ENCODE peak calls at places on chromosomes 6 and 20, in six cellular contexts. One of them, this sample, is unnamed. For H3K27me3, H3K36me3 and H3K4me1, the result is how much of the 10 kb centered on the place peaks cover.

GRCh38 chr6:3612341-3613041 is 139.0 kb downstream of the PXDC1 start:
- DNase-seq in neural progenitor cell: no peak
- DNase-seq in GM23338: no peak
- DNase-seq in ovary: no peak
- DNase-seq in naive thymus-derived CD4-positive, alpha-beta T cell: no peak
- DNase-seq in trophoblast cell: peak
- DNase-seq in this sample: peak

GRCh38 chr6:156863504-156863903 is 86.3 kb downstream of the ARID1B start:
- DNase-seq in neural progenitor cell: no peak
- DNase-seq in trophoblast cell: no peak
- DNase-seq in GM23338: no peak
- DNase-seq in ovary: no peak
- DNase-seq in naive thymus-derived CD4-positive, alpha-beta T cell: no peak
- DNase-seq in this sample: no peak

GRCh38 chr6:18022398-18023231 is 35.2 kb upstream of the KIF13A start:
- DNase-seq in GM23338: peak
- DNase-seq in trophoblast cell: peak
- DNase-seq in naive thymus-derived CD4-positive, alpha-beta T cell: no peak
- DNase-seq in neural progenitor cell: peak
- DNase-seq in ovary: no peak
- DNase-seq in this sample: peak

GRCh38 chr20:18288748-18289705 is 700 bp downstream of the ZNF133 start:
- DNase-seq in ovary: no peak
- DNase-seq in neural progenitor cell: peak
- DNase-seq in GM23338: peak
- DNase-seq in naive thymus-derived CD4-positive, alpha-beta T cell: no peak
- DNase-seq in trophoblast cell: no peak
- DNase-seq in this sample: no peak

GRCh38 chr6:39339557-39340555 is 17.4 kb upstream of the KCNK16 start:
- DNase-seq in neural progenitor cell: peak
- DNase-seq in trophoblast cell: no peak
- DNase-seq in GM23338: no peak
- DNase-seq in naive thymus-derived CD4-positive, alpha-beta T cell: no peak
- DNase-seq in ovary: no peak
- DNase-seq in this sample: no peak

GRCh38 chr6:3205913-3206312 is 21.5 kb downstream of the TUBB2B start:
- DNase-seq in GM23338: no peak
- DNase-seq in trophoblast cell: peak
- DNase-seq in neural progenitor cell: no peak
- DNase-seq in ovary: no peak
- DNase-seq in naive thymus-derived CD4-positive, alpha-beta T cell: no peak
- DNase-seq in this sample: no peak

GRCh38 chr20:40961686-40962640 is 66.7 kb upstream of the TOP1 start:
- DNase-seq in naive thymus-derived CD4-positive, alpha-beta T cell: no peak
- DNase-seq in neural progenitor cell: no peak
- DNase-seq in ovary: no peak
- DNase-seq in GM23338: no peak
- DNase-seq in trophoblast cell: no peak
- DNase-seq in this sample: no peak

GRCh38 chr6:48826318-48826595 is 636.8 kb downstream of the MMUT start:
- DNase-seq in naive thymus-derived CD4-positive, alpha-beta T cell: no peak
- DNase-seq in trophoblast cell: no peak
- DNase-seq in neural progenitor cell: no peak
- DNase-seq in GM23338: no peak
- DNase-seq in ovary: no peak
- DNase-seq in this sample: no peak

GRCh38 chr6:62298745-62299392 is 12.8 kb upstream of the KHDRBS2 start:
- DNase-seq in naive thymus-derived CD4-positive, alpha-beta T cell: no peak
- DNase-seq in GM23338: no peak
- DNase-seq in neural progenitor cell: no peak
- DNase-seq in trophoblast cell: no peak
- DNase-seq in ovary: no peak
- DNase-seq in this sample: no peak

GRCh38 chr6:52065621-52066020 is 21.8 kb downstream of the PKHD1 start:
- DNase-seq in neural progenitor cell: no peak
- DNase-seq in GM23338: no peak
- DNase-seq in naive thymus-derived CD4-positive, alpha-beta T cell: no peak
- DNase-seq in trophoblast cell: peak
- DNase-seq in ovary: no peak
- DNase-seq in this sample: no peak

GRCh38 chr6:56693246-56693607 is 50.5 kb upstream of the DST start:
- DNase-seq in ovary: peak
- DNase-seq in GM23338: no peak
- DNase-seq in naive thymus-derived CD4-positive, alpha-beta T cell: no peak
- DNase-seq in neural progenitor cell: no peak
- DNase-seq in trophoblast cell: peak
- DNase-seq in this sample: peak

GRCh38 chr6:1864496-1864895 is 254.8 kb downstream of the FOXC1 start:
- DNase-seq in naive thymus-derived CD4-positive, alpha-beta T cell: no peak
- DNase-seq in ovary: no peak
- DNase-seq in trophoblast cell: peak
- DNase-seq in neural progenitor cell: peak
- DNase-seq in GM23338: peak
- DNase-seq in this sample: no peak

GRCh38 chr20:49671429-49671828 is 42.2 kb downstream of the B4GALT5 start:
- DNase-seq in GM23338: no peak
- DNase-seq in trophoblast cell: no peak
- DNase-seq in ovary: no peak
- DNase-seq in neural progenitor cell: no peak
- DNase-seq in naive thymus-derived CD4-positive, alpha-beta T cell: no peak
- DNase-seq in this sample: no peak

GRCh38 chr6:26284537-26285142 is 80.4 kb upstream of the BTN3A2 start:
- DNase-seq in GM23338: peak
- DNase-seq in trophoblast cell: peak
- DNase-seq in naive thymus-derived CD4-positive, alpha-beta T cell: peak
- DNase-seq in neural progenitor cell: peak
- DNase-seq in ovary: peak
- DNase-seq in this sample: peak

GRCh38 chr6:38262041-38262440 is 377.7 kb downstream of the BTBD9 start:
- DNase-seq in neural progenitor cell: no peak
- DNase-seq in GM23338: peak
- DNase-seq in trophoblast cell: no peak
- DNase-seq in ovary: no peak
- DNase-seq in naive thymus-derived CD4-positive, alpha-beta T cell: no peak
- DNase-seq in this sample: peak

GRCh38 chr20:11101243-11101642 is 427.4 kb upstream of the JAG1 start:
- DNase-seq in neural progenitor cell: no peak
- DNase-seq in trophoblast cell: peak
- DNase-seq in GM23338: no peak
- DNase-seq in naive thymus-derived CD4-positive, alpha-beta T cell: no peak
- DNase-seq in ovary: no peak
- DNase-seq in this sample: no peak

GRCh38 chr6:21885532-21886089 is 292.1 kb downstream of the SOX4 start:
- DNase-seq in GM23338: no peak
- DNase-seq in neural progenitor cell: peak
- DNase-seq in naive thymus-derived CD4-positive, alpha-beta T cell: no peak
- DNase-seq in trophoblast cell: peak
- DNase-seq in ovary: peak
- DNase-seq in this sample: no peak

GRCh38 chr6:156864557-156864956 is 87.4 kb downstream of the ARID1B start:
- DNase-seq in trophoblast cell: no peak
- DNase-seq in neural progenitor cell: no peak
- DNase-seq in naive thymus-derived CD4-positive, alpha-beta T cell: no peak
- DNase-seq in GM23338: no peak
- DNase-seq in ovary: no peak
- DNase-seq in this sample: no peak

GRCh38 chr6:142155895-142156757 is 9.1 kb downstream of the VTA1 start:
- DNase-seq in ovary: no peak
- DNase-seq in GM23338: peak
- DNase-seq in naive thymus-derived CD4-positive, alpha-beta T cell: peak
- DNase-seq in neural progenitor cell: peak
- DNase-seq in trophoblast cell: peak
- DNase-seq in this sample: peak

GRCh38 chr6:3851839-3852238 is 2.7 kb downstream of the FAM50B start:
- DNase-seq in neural progenitor cell: no peak
- DNase-seq in ovary: no peak
- DNase-seq in trophoblast cell: no peak
- DNase-seq in GM23338: no peak
- DNase-seq in naive thymus-derived CD4-positive, alpha-beta T cell: no peak
- DNase-seq in this sample: no peak

GRCh38 chr20:47576516-47577033 is 74.9 kb downstream of the NCOA3 start:
- DNase-seq in ovary: peak
- DNase-seq in trophoblast cell: peak
- DNase-seq in naive thymus-derived CD4-positive, alpha-beta T cell: no peak
- DNase-seq in neural progenitor cell: peak
- DNase-seq in GM23338: peak
- DNase-seq in this sample: peak

GRCh38 chr20:42549496-42549895 is 640.2 kb downstream of the PTPRT start:
- DNase-seq in naive thymus-derived CD4-positive, alpha-beta T cell: no peak
- DNase-seq in GM23338: no peak
- DNase-seq in ovary: no peak
- DNase-seq in trophoblast cell: no peak
- DNase-seq in neural progenitor cell: no peak
- DNase-seq in this sample: no peak

GRCh38 chr20:38270869-38271608 is 10.5 kb upstream of the KIAA1755 start:
- DNase-seq in ovary: peak
- DNase-seq in naive thymus-derived CD4-positive, alpha-beta T cell: no peak
- DNase-seq in neural progenitor cell: no peak
- DNase-seq in GM23338: no peak
- DNase-seq in trophoblast cell: peak
- DNase-seq in this sample: no peak

GRCh38 chr20:47351643-47352331 is 4.7 kb downstream of the ZMYND8 start:
- DNase-seq in ovary: no peak
- DNase-seq in neural progenitor cell: peak
- DNase-seq in naive thymus-derived CD4-positive, alpha-beta T cell: no peak
- DNase-seq in GM23338: peak
- DNase-seq in trophoblast cell: peak
- DNase-seq in this sample: no peak

GRCh38 chr6:157774153-157775135 is 48.6 kb upstream of the SNX9 start:
- DNase-seq in GM23338: no peak
- DNase-seq in neural progenitor cell: peak
- DNase-seq in ovary: peak
- DNase-seq in naive thymus-derived CD4-positive, alpha-beta T cell: no peak
- DNase-seq in trophoblast cell: no peak
- DNase-seq in this sample: peak

GRCh38 chr20:24648481-24648880 is 179.1 kb downstream of the SYNDIG1 start:
- DNase-seq in ovary: no peak
- DNase-seq in trophoblast cell: no peak
- DNase-seq in naive thymus-derived CD4-positive, alpha-beta T cell: no peak
- DNase-seq in GM23338: no peak
- DNase-seq in neural progenitor cell: no peak
- DNase-seq in this sample: no peak

GRCh38 chr20:62097881-62098407 is 24.3 kb upstream of the LSM14B start:
- DNase-seq in trophoblast cell: no peak
- DNase-seq in neural progenitor cell: no peak
- DNase-seq in GM23338: peak
- DNase-seq in ovary: no peak
- DNase-seq in naive thymus-derived CD4-positive, alpha-beta T cell: no peak
- DNase-seq in this sample: no peak

GRCh38 chr6:53359843-53360834 is 11.4 kb upstream of the ELOVL5 start:
- DNase-seq in neural progenitor cell: no peak
- DNase-seq in ovary: no peak
- DNase-seq in GM23338: no peak
- DNase-seq in naive thymus-derived CD4-positive, alpha-beta T cell: peak
- DNase-seq in trophoblast cell: peak
- DNase-seq in this sample: peak

GRCh38 chr6:3023663-3024483 is 24.2 kb downstream of the NQO2 start:
- DNase-seq in ovary: peak
- DNase-seq in naive thymus-derived CD4-positive, alpha-beta T cell: peak
- DNase-seq in trophoblast cell: peak
- DNase-seq in neural progenitor cell: peak
- DNase-seq in GM23338: peak
- DNase-seq in this sample: peak

GRCh38 chr6:152124432-152125074 is 317.1 kb downstream of the ESR1 start:
- DNase-seq in trophoblast cell: peak
- DNase-seq in neural progenitor cell: peak
- DNase-seq in naive thymus-derived CD4-positive, alpha-beta T cell: no peak
- DNase-seq in ovary: no peak
- DNase-seq in GM23338: peak
- DNase-seq in this sample: peak
- H3K27me3 ChIP-seq in trophoblast cell: under half
- H3K27me3 ChIP-seq in neural progenitor cell: under half
- H3K27me3 ChIP-seq in naive thymus-derived CD4-positive, alpha-beta T cell: under half
- H3K27me3 ChIP-seq in ovary: under half
- H3K27me3 ChIP-seq in GM23338: under half
- H3K27me3 ChIP-seq in this sample: under half

DNA sequence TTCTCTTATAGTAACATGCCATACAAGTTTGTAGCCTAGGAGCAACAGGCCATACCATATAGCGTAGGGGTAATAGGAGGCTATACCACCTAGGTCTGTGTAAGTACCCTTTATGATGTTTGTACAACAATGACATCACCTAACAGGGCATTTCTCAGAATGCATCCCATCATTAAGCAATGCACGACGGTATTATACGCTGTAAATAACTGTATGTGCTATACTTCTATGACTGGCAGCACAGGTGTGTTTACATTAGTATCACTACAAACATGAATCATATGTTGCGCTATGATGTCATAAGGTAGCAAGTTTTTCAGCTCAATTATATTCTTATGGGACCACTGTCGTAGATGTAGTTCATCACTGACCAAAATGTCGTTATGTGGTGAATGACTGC is 31.0 kb downstream of the ADNP start:
- DNase-seq in GM23338: no peak
- DNase-seq in ovary: no peak
- DNase-seq in neural progenitor cell: no peak
- DNase-seq in naive thymus-derived CD4-positive, alpha-beta T cell: no peak
- DNase-seq in trophoblast cell: no peak
- DNase-seq in this sample: no peak
- H3K36me3 ChIP-seq in GM23338: under half
- H3K36me3 ChIP-seq in ovary: under half
- H3K36me3 ChIP-seq in neural progenitor cell: under half
- H3K36me3 ChIP-seq in naive thymus-derived CD4-positive, alpha-beta T cell: under half
- H3K36me3 ChIP-seq in trophoblast cell: under half
- H3K36me3 ChIP-seq in this sample: half or more

GRCh38 chr20:21101453-21102251 is 4.5 kb downstream of the LINC00237 start:
- DNase-seq in trophoblast cell: peak
- DNase-seq in neural progenitor cell: peak
- DNase-seq in naive thymus-derived CD4-positive, alpha-beta T cell: no peak
- DNase-seq in GM23338: peak
- DNase-seq in ovary: no peak
- DNase-seq in this sample: no peak
- H3K4me1 ChIP-seq in trophoblast cell: under half
- H3K4me1 ChIP-seq in neural progenitor cell: half or more
- H3K4me1 ChIP-seq in naive thymus-derived CD4-positive, alpha-beta T cell: under half
- H3K4me1 ChIP-seq in GM23338: under half
- H3K4me1 ChIP-seq in ovary: under half
- H3K4me1 ChIP-seq in this sample: under half

GRCh38 chr20:32067234-32067821 is 15.3 kb downstream of the HCK start:
- DNase-seq in ovary: no peak
- DNase-seq in trophoblast cell: peak
- DNase-seq in naive thymus-derived CD4-positive, alpha-beta T cell: no peak
- DNase-seq in GM23338: no peak
- DNase-seq in neural progenitor cell: no peak
- DNase-seq in this sample: peak

GRCh38 chr20:32070282-32070681 is 18.2 kb downstream of the HCK start:
- DNase-seq in naive thymus-derived CD4-positive, alpha-beta T cell: no peak
- DNase-seq in trophoblast cell: no peak
- DNase-seq in GM23338: no peak
- DNase-seq in neural progenitor cell: no peak
- DNase-seq in ovary: no peak
- DNase-seq in this sample: no peak

GRCh38 chr20:32070690-32071213 is 18.7 kb downstream of the HCK start:
- DNase-seq in GM23338: no peak
- DNase-seq in trophoblast cell: no peak
- DNase-seq in ovary: no peak
- DNase-seq in neural progenitor cell: no peak
- DNase-seq in naive thymus-derived CD4-positive, alpha-beta T cell: no peak
- DNase-seq in this sample: no peak

GRCh38 chr20:32071395-32072167 is 19.5 kb downstream of the HCK start:
- DNase-seq in ovary: no peak
- DNase-seq in neural progenitor cell: no peak
- DNase-seq in GM23338: no peak
- DNase-seq in trophoblast cell: no peak
- DNase-seq in naive thymus-derived CD4-positive, alpha-beta T cell: no peak
- DNase-seq in this sample: no peak

GRCh38 chr20:32068174-32068573 is 16.1 kb downstream of the HCK start:
- DNase-seq in trophoblast cell: no peak
- DNase-seq in naive thymus-derived CD4-positive, alpha-beta T cell: no peak
- DNase-seq in ovary: no peak
- DNase-seq in GM23338: no peak
- DNase-seq in neural progenitor cell: no peak
- DNase-seq in this sample: no peak
- H3K27me3 ChIP-seq in trophoblast cell: under half
- H3K27me3 ChIP-seq in naive thymus-derived CD4-positive, alpha-beta T cell: under half
- H3K27me3 ChIP-seq in ovary: under half
- H3K27me3 ChIP-seq in GM23338: under half
- H3K27me3 ChIP-seq in neural progenitor cell: under half
- H3K27me3 ChIP-seq in this sample: under half

This sample was measured in HAP-1.